ENCODE peak calls at places on chromosomes 6 and 20, in nine cellular contexts. K, D, V, U, G, T, P, Y and N are unnamed samples.

GRCh38 chr20:58209652-58210397 is 18.6 kb downstream of the ANKRD60 start:
- DNase-seq in K (peak; percentile 91), D (peak; percentile 68), V (peak; percentile 85), U (peak; percentile 88), G (peak; percentile 94), T (peak; percentile 85), P (peak; percentile 52), Y (peak; percentile 72), N (no peak)

GRCh38 chr20:59645761-59646171 is 41.4 kb downstream of the PHACTR3 start:
- DNase-seq in K (peak; percentile 52), D (no peak), V (no peak), U (no peak), G (no peak), T (no peak), P (no peak), Y (no peak), N (peak; percentile 89)

GRCh38 chr20:17663486-17663885 is 18.6 kb downstream of the RRBP1 start:
- DNase-seq in K (peak; percentile 42), D (no peak), V (no peak), U (no peak), G (no peak), T (no peak), P (no peak), Y (no peak), N (no peak)

GRCh38 chr6:152380351-152380767 is 256.8 kb downstream of the SYNE1 start:
- DNase-seq in K (no peak), D (peak; percentile 9), V (no peak), U (no peak), G (no peak), T (no peak), P (no peak), Y (no peak), N (no peak)

GRCh38 chr20:38131588-38132121 is 33.4 kb downstream of the TGM2 start:
- DNase-seq in K (peak; percentile 33), D (no peak), V (no peak), U (peak; percentile 17), G (no peak), T (no peak), P (no peak), Y (no peak), N (no peak)

GRCh38 chr6:168393126-168393870 is 47.7 kb upstream of the SMOC2 start:
- DNase-seq in K (no peak), D (no peak), V (no peak), U (no peak), G (no peak), T (no peak), P (no peak), Y (peak; percentile 39), N (no peak)

GRCh38 chr6:31350551-31350950 is 6.4 kb downstream of the HLA-B start:
- DNase-seq in K (no peak), D (no peak), V (no peak), U (no peak), G (no peak), T (no peak), P (no peak), Y (no peak), N (no peak)

GRCh38 chr6:110414669-110415296 is 592 bp downstream of the DDO start:
- DNase-seq in K (no peak), D (no peak), V (no peak), U (no peak), G (no peak), T (no peak), P (no peak), Y (no peak), N (no peak)

GRCh38 chr6:109595998-109596397 is 95.0 kb downstream of the AK9 start:
- DNase-seq in K (no peak), D (peak; percentile 26), V (peak; percentile 22), U (no peak), G (no peak), T (no peak), P (peak; percentile 18), Y (no peak), N (no peak)

DNA sequence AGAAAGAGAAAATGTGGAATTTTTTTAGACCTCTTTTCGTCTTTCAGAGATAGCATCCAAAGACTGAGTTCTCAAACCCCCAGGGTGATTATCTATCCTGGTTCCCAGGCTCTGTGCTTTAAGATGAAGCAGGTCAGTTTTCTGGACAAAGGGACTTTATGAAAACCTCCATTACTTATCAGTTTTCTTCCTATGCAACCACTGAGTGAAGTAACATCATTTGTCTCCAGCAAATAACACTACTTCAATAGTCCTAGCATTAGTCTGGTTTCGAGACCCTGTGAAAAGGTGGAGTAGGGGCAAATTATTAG is 18.3 kb upstream of the HLA-DRB1 start:
- DNase-seq in K (no peak), D (no peak), V (no peak), U (no peak), G (no peak), T (no peak), P (no peak), Y (no peak), N (no peak)
- TF ChIP-seq POLR2AphosphoS5 in K (no peak), D (no peak), V (no peak), U (no peak), G (no peak), T (no peak), P (no peak), Y (no peak), N (no peak)

DNA sequence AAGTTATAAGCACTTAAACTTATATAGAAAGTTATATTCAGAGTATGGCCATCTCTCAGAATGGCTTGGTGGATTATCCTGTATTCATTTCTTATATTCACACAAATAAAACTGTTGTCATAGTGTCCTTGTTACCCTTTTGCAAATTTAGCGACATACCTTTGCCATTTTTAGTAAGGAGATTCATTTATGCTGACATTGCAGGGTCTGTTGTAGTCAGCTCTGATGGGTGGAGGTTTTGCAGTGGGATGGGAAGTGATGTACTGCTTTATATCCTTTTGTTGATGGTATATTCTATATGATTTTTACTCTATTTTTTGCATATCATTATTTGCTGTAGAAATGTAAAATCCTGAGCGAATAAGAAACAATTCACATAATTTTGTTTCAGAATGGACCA is 35.9 kb downstream of the SAMD5 start:
- DNase-seq in K (no peak), D (no peak), V (no peak), U (no peak), G (no peak), T (no peak), P (no peak), Y (no peak), N (no peak)
- H3K27ac ChIP-seq in K (no peak overlapping the region), D (no peak overlapping the region), V (no peak overlapping the region), U (no peak overlapping the region), G (no peak overlapping the region), T (no peak overlapping the region), P (no peak overlapping the region), Y (no peak overlapping the region), N (no peak overlapping the region)

GRCh38 chr20:329325-329695 is 4.0 kb downstream of the SOX12 start:
- DNase-seq in K (no peak), D (no peak), V (no peak), U (no peak), G (no peak), T (no peak), P (no peak), Y (no peak), N (no peak)

GRCh38 chr20:326645-327031 is 1.3 kb downstream of the SOX12 start:
- DNase-seq in K (peak; percentile 80), D (no peak), V (no peak), U (no peak), G (no peak), T (peak; percentile 31), P (no peak), Y (peak; percentile 23), N (no peak)

GRCh38 chr20:328596-329324 is 3.4 kb downstream of the SOX12 start:
- DNase-seq in K (no peak), D (no peak), V (no peak), U (no peak), G (no peak), T (no peak), P (no peak), Y (no peak), N (no peak)

GRCh38 chr20:327041-327945 is 1.9 kb downstream of the SOX12 start:
- DNase-seq in K (peak; percentile 96), D (peak; percentile 95), V (peak; percentile 85), U (peak; percentile 87), G (peak; percentile 88), T (peak; percentile 84), P (peak; percentile 72), Y (peak; percentile 85), N (no peak)

GRCh38 chr20:327946-328563 is 2.7 kb downstream of the SOX12 start:
- DNase-seq in K (no peak), D (no peak), V (no peak), U (no peak), G (peak; percentile 16), T (no peak), P (no peak), Y (no peak), N (no peak)
- H3K4me3 ChIP-seq in K (peak overlapping the region; percentile 66), D (peak overlapping the region; percentile 62), V (peak overlapping the region; percentile 94), U (peak overlapping the region; percentile 81), G (peak overlapping the region; percentile 65), T (peak overlapping the region; percentile 64), P (peak overlapping the region; percentile 81), Y (peak overlapping the region; percentile 76), N (peak overlapping the region; percentile 97)

GRCh38 chr6:147157930-147158329 is 46.3 kb upstream of the STXBP5 start:
- DNase-seq in K (no peak), D (no peak), V (no peak), U (no peak), G (no peak), T (no peak), P (no peak), Y (no peak), N (no peak)

GRCh38 chr6:147160593-147160992 is 43.6 kb upstream of the STXBP5 start:
- DNase-seq in K (no peak), D (no peak), V (no peak), U (no peak), G (no peak), T (no peak), P (no peak), Y (no peak), N (no peak)

GRCh38 chr6:147161253-147161973 is 42.8 kb upstream of the STXBP5 start:
- DNase-seq in K (no peak), D (no peak), V (no peak), U (no peak), G (no peak), T (no peak), P (no peak), Y (no peak), N (no peak)

GRCh38 chr6:147158881-147159280 is 45.3 kb upstream of the STXBP5 start:
- DNase-seq in K (no peak), D (no peak), V (no peak), U (no peak), G (no peak), T (no peak), P (no peak), Y (no peak), N (no peak)

DNA sequence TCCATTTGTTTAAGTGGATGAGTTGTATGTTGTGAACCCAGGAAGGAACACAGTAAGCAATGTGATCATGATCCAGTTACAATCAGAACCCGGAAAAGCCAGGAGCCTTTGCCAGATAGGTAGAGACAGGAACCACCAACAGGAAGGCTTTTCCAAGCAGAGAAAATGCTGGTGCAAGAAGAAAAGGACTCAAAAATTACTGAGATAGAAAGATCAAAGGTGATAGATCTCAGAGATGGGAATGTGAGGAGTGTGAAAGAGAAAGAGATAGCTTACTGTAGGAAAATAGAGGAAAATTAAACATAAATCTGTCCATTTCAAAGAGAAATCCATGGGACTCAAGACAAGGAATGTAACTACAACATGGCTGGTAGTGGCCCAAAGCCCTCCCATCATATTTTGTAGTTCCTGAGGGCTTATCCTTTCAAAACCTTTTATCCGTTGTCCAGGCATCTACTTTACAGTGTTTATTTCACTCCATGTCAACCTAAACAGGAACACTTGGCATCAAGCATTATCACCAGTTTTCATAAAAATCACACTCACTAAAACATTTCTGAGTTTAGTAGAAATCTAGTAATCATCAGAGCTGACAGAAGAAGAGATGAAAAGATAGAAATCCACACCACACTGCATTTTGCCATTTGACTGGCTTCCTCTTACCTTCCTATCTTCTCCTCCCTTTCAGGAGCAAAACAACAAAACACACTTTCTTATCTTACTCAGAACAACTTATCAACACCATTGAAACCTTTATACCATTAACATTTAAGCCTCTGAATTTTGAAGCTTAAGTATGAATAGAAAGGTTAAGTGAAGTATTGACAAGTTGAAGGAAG is 44.5 kb upstream of the STXBP5 start:
- DNase-seq in K (no peak), D (no peak), V (no peak), U (no peak), G (no peak), T (no peak), P (no peak), Y (no peak), N (no peak)
- TF ChIP-seq POLR2AphosphoS5 in K (no peak), D (no peak), V (no peak), U (no peak), G (no peak), T (no peak), P (no peak), Y (no peak), N (no peak)